ENCODE peak calls at places on chromosomes 2 and 18, in eight cellular contexts. T is stomach, I is ascending aorta, E is prostate gland, H is left lung, S is kidney, C is esophagus squamous epithelium, W is heart right ventricle. N is an unnamed sample. For H3K4me1, the result is how much of the 10 kb centered on the place peaks cover.

GRCh38 chr2:30232027-30232800 is 880 bp downstream of the LBH start:
- DNase-seq in S (peak), W (peak), E (peak), H (peak), T (peak), I (no peak), C (no peak), N (peak)

GRCh38 chr2:48339451-48339850 is 190.5 kb upstream of the STON1 start:
- DNase-seq in H (no peak), C (no peak), S (no peak), I (no peak), W (no peak), E (no peak), T (no peak), N (no peak)

GRCh38 chr2:109660046-109660860 is 46.1 kb downstream of the SOWAHC start:
- DNase-seq in W (no peak), T (no peak), I (no peak), S (no peak), E (no peak), C (no peak), H (no peak), N (no peak)

GRCh38 chr2:52428224-52428623 is 1339.4 kb upstream of the CHAC2 start:
- DNase-seq in H (no peak), W (no peak), I (no peak), T (no peak), S (no peak), C (no peak), E (no peak), N (no peak)

GRCh38 chr2:29530281-29530680 is 391.1 kb downstream of the ALK start:
- DNase-seq in W (no peak), I (no peak), T (no peak), H (no peak), S (no peak), E (no peak), C (no peak), N (no peak)

GRCh38 chr2:71277536-71278103 is 50.7 kb upstream of the PAIP2B start:
- DNase-seq in T (no peak), I (no peak), E (no peak), S (peak), H (no peak), C (no peak), W (peak), N (peak)

GRCh38 chr18:45749918-45750689 is 26.1 kb downstream of the SLC14A1 start:
- DNase-seq in C (no peak), I (no peak), W (no peak), T (no peak), H (no peak), E (no peak), S (no peak), N (no peak)

GRCh38 chr2:85605406-85606115 is 3.1 kb upstream of the TMEM150A start:
- DNase-seq in T (no peak), I (no peak), C (no peak), S (no peak), H (no peak), W (no peak), E (no peak), N (no peak)

GRCh38 chr2:19346983-19347618 is 11.3 kb downstream of the OSR1 start:
- DNase-seq in I (no peak), C (no peak), W (no peak), E (no peak), H (no peak), T (no peak), S (no peak), N (no peak)

GRCh38 chr2:145321344-145321743 is 801.4 kb upstream of the ZEB2 start:
- DNase-seq in W (no peak), S (no peak), C (no peak), E (no peak), T (no peak), H (no peak), I (no peak), N (no peak)

GRCh38 chr2:37827911-37828411 is 97.1 kb upstream of the RMDN2 start:
- DNase-seq in E (no peak), W (no peak), T (no peak), S (no peak), I (no peak), H (no peak), C (no peak), N (no peak)

GRCh38 chr2:5729426-5729825 is 37.2 kb downstream of the SOX11 start:
- DNase-seq in H (no peak), C (no peak), E (no peak), T (no peak), I (no peak), W (no peak), S (no peak), N (no peak)

GRCh38 chr18:62425465-62426190 is 97.2 kb upstream of the ZCCHC2 start:
- DNase-seq in T (peak), H (peak), I (peak), S (no peak), C (no peak), E (peak), W (no peak), N (no peak)

GRCh38 chr18:73842795-73843394 is 304.7 kb downstream of the FBXO15 start:
- DNase-seq in S (no peak), C (no peak), H (no peak), I (no peak), T (peak), E (peak), W (peak), N (no peak)

GRCh38 chr2:104752504-104752903 is 101.4 kb upstream of the POU3F3 start:
- DNase-seq in I (no peak), C (no peak), S (no peak), E (no peak), T (no peak), W (no peak), H (no peak), N (no peak)

GRCh38 chr18:8625693-8626092 is 16.5 kb downstream of the RAB12 start:
- DNase-seq in E (no peak), H (no peak), I (no peak), S (no peak), W (no peak), C (no peak), T (no peak), N (no peak)

GRCh38 chr18:33231474-33232317 is 208.8 kb downstream of the CCDC178 start:
- DNase-seq in E (peak), H (peak), S (peak), W (peak), C (no peak), T (peak), I (no peak), N (peak)

GRCh38 chr2:60493804-60494392 is 59.6 kb downstream of the BCL11A start:
- DNase-seq in T (no peak), C (no peak), E (no peak), W (no peak), H (no peak), I (no peak), S (no peak), N (no peak)

GRCh38 chr18:12021077-12021476 is 39.8 kb downstream of the IMPA2 start:
- DNase-seq in S (no peak), H (no peak), T (no peak), I (no peak), E (no peak), C (no peak), W (no peak), N (no peak)

GRCh38 chr2:8421658-8422499 is 260.0 kb upstream of the ID2 start:
- DNase-seq in E (no peak), W (no peak), I (no peak), H (no peak), C (no peak), S (no peak), T (no peak), N (no peak)

GRCh38 chr2:101961287-101962242 is 30.2 kb upstream of the IL1R2 start:
- DNase-seq in C (peak), W (peak), T (peak), I (peak), H (peak), E (peak), S (peak), N (no peak)

GRCh38 chr2:40218679-40219078 is 233.2 kb downstream of the SLC8A1 start:
- DNase-seq in S (peak), E (no peak), H (peak), W (peak), C (no peak), T (peak), I (no peak), N (no peak)

GRCh38 chr2:190627881-190628412 is 20.9 kb upstream of the NAB1 start:
- DNase-seq in H (peak), T (no peak), W (peak), E (no peak), I (no peak), S (peak), C (no peak), N (no peak)

GRCh38 chr2:240963065-240963375 is 35.4 kb upstream of the SNED1 start:
- DNase-seq in T (peak), C (no peak), I (no peak), S (peak), W (no peak), E (no peak), H (peak), N (no peak)

GRCh38 chr2:221500501-221501209 is 71.4 kb downstream of the EPHA4 start:
- DNase-seq in S (no peak), E (no peak), W (no peak), T (no peak), H (no peak), I (no peak), C (no peak), N (no peak)

GRCh38 chr2:217975626-217976025 is 27.2 kb downstream of the TNS1 start:
- DNase-seq in I (no peak), T (no peak), W (no peak), C (no peak), E (no peak), S (no peak), H (no peak), N (no peak)

GRCh38 chr2:217973008-217973787 is 29.6 kb downstream of the TNS1 start:
- DNase-seq in C (no peak), H (no peak), I (no peak), E (no peak), S (no peak), W (no peak), T (no peak), N (no peak)

GRCh38 chr2:217976301-217976700 is 26.5 kb downstream of the TNS1 start:
- DNase-seq in I (no peak), E (no peak), T (no peak), C (no peak), H (no peak), S (peak), W (no peak), N (peak)

GRCh38 chr2:217972490-217972889 is 30.3 kb downstream of the TNS1 start:
- DNase-seq in W (no peak), T (no peak), I (no peak), C (no peak), H (no peak), E (no peak), S (no peak), N (no peak)

GRCh38 chr2:217974389-217975005 is 28.3 kb downstream of the TNS1 start:
- DNase-seq in I (no peak), T (peak), W (no peak), S (no peak), E (no peak), C (no peak), H (no peak), N (no peak)
- H3K4me1 ChIP-seq in I (under half), T (half or more), W (half or more), S (under half), E (under half), C (under half), H (under half), N (under half)

GRCh38 chr18:54626779-54627178 is 35.7 kb downstream of the DYNAP start:
- DNase-seq in T (no peak), C (no peak), E (no peak), H (no peak), W (no peak), S (no peak), I (no peak), N (no peak)

GRCh38 chr18:54616220-54616848 is 25.3 kb downstream of the DYNAP start:
- DNase-seq in S (no peak), E (no peak), I (no peak), H (no peak), W (no peak), T (no peak), C (no peak), N (no peak)

GRCh38 chr18:54622084-54622483 is 31.0 kb downstream of the DYNAP start:
- DNase-seq in S (no peak), C (no peak), I (no peak), E (no peak), W (no peak), H (no peak), T (no peak), N (no peak)
- TF ChIP-seq CTCF in S (no peak), C (no peak), I (no peak), E (no peak), W (no peak), H (no peak), T (no peak), N (no peak)

DNA sequence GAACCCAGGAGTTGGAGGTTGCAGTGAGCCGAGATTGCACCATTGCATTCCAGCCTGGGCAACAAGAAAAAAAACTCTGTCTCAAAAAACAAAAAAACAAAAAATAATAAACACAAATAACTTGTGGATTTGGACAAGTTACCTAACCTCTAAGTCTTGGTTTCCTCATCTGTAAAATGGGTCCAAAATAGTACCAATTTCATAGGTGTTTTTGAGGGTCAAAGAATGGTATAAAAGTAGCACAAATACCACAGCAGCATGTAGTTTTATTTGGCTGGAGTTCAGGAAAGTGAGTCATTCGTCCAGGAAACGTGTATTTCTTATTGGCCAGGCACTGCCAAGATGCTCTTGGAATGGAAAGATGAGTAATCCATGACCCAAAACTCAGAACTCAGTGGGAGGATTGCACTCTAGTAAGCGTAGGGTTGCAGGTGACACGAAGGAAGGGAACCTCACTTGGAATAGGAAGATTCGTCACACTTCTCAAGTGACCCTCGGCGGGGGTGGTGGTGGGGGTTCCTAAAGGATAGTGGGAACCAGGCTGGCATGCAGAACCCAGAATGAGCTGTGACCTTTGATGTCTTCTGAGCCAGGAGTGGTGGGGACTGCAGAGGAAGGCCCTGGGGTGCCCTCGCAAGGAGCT is 24.4 kb downstream of the GRHL1 start:
- DNase-seq in I (no peak), H (no peak), E (no peak), S (no peak), W (no peak), C (no peak), T (no peak), N (no peak)
- H3K4me1 ChIP-seq in I (under half), H (under half), E (under half), S (under half), W (under half), C (under half), T (half or more), N (under half)

GRCh38 chr2:187783446-187783845 is 229.2 kb upstream of the TFPI start:
- DNase-seq in H (no peak), T (no peak), S (no peak), I (no peak), E (no peak), C (no peak), W (no peak), N (no peak)
- TF ChIP-seq CTCF in H (no peak), T (no peak), S (no peak), I (no peak), E (no peak), C (no peak), W (no peak), N (no peak)